ENCODE peak calls at places on chromosomes 6 and 20, in ten cellular contexts. X, S, Y, R, I, V, D, U, C and Z are unnamed samples.

GRCh38 chr6:77133031-77133430 is 330.3 kb downstream of the HTR1B start:
- DNase-seq in X (no peak), S (no peak), Y (no peak), R (no peak), I (no peak), V (no peak), D (no peak), U (no peak), C (no peak), Z (no peak)

GRCh38 chr6:138657026-138657425 is 116.5 kb upstream of the CCDC28A start:
- DNase-seq in X (no peak), S (no peak), Y (no peak), R (no peak), I (no peak), V (no peak), D (no peak), U (no peak), C (no peak), Z (no peak)

GRCh38 chr6:134347916-134348805 is 30.2 kb upstream of the SGK1 start:
- DNase-seq in X (peak), S (no peak), Y (no peak), R (peak), I (no peak), V (no peak), D (no peak), U (no peak), C (no peak), Z (no peak)

GRCh38 chr6:170222498-170223471 is 68.1 kb downstream of the DLL1 start:
- DNase-seq in X (no peak), S (no peak), Y (peak), R (no peak), I (no peak), V (no peak), D (peak), U (no peak), C (no peak), Z (peak)

GRCh38 chr20:21360686-21361085 is 36.6 kb downstream of the NKX2-4 start:
- DNase-seq in X (no peak), S (no peak), Y (no peak), R (peak), I (no peak), V (no peak), D (no peak), U (no peak), C (no peak), Z (no peak)

GRCh38 chr6:43076093-43076927 is at the start of gene PTK7:
- DNase-seq in X (no peak), S (peak), Y (no peak), R (peak), I (no peak), V (no peak), D (peak), U (no peak), C (peak), Z (peak)

GRCh38 chr6:144223686-144224085 is 61.4 kb upstream of the UTRN start:
- DNase-seq in X (no peak), S (no peak), Y (no peak), R (no peak), I (no peak), V (no peak), D (no peak), U (no peak), C (no peak), Z (no peak)

GRCh38 chr6:42771741-42772100 is 10.1 kb upstream of the BICRAL start:
- DNase-seq in X (no peak), S (peak), Y (no peak), R (no peak), I (peak), V (no peak), D (no peak), U (no peak), C (no peak), Z (no peak)